ENCODE peak calls at places on chromosome 3, in nine cellular contexts. W, Z, J, V, G, Q, S, O and P are unnamed samples.

GRCh38 chr3:33008282-33008681 is 56.8 kb downstream of the CCR4 start:
- DNase-seq in W (no peak), Z (no peak), J (no peak), V (no peak), G (no peak), Q (no peak), S (no peak), O (no peak), P (no peak)

GRCh38 chr3:140842984-140843649 is 98.5 kb upstream of the SLC25A36 start:
- DNase-seq in W (no peak), Z (no peak), J (no peak), V (no peak), G (no peak), Q (no peak), S (no peak), O (no peak), P (no peak)

GRCh38 chr3:42708611-42709151 is 6.1 kb upstream of the HHATL start:
- DNase-seq in W (no peak), Z (no peak), J (no peak), V (no peak), G (no peak), Q (no peak), S (no peak), O (no peak), P (no peak)

GRCh38 chr3:186621894-186622650 is 9.2 kb downstream of the AHSG start:
- DNase-seq in W (no peak), Z (no peak), J (no peak), V (no peak), G (no peak), Q (no peak), S (no peak), O (no peak), P (no peak)

GRCh38 chr3:6860911-6861330 is at the start of gene GRM7:
- DNase-seq in W (no peak), Z (no peak), J (no peak), V (no peak), G (no peak), Q (no peak), S (no peak), O (no peak), P (no peak)

GRCh38 chr3:115713247-115713646 is 89.9 kb downstream of the GAP43 start:
- DNase-seq in W (peak; percentile 30), Z (no peak), J (no peak), V (peak; percentile 95), G (no peak), Q (peak; percentile 29), S (no peak), O (no peak), P (peak; percentile 98)

GRCh38 chr3:170414202-170414663 is 4.4 kb upstream of the CLDN11 start:
- DNase-seq in W (peak; percentile 93), Z (peak; percentile 71), J (no peak), V (peak; percentile 92), G (no peak), Q (peak; percentile 91), S (peak; percentile 87), O (peak; percentile 46), P (peak; percentile 47)

GRCh38 chr3:195003893-195004289 is 267.1 kb downstream of the XXYLT1 start:
- DNase-seq in W (no peak), Z (no peak), J (no peak), V (no peak), G (no peak), Q (no peak), S (no peak), O (no peak), P (no peak)

GRCh38 chr3:195153121-195153520 is 117.8 kb downstream of the XXYLT1 start:
- DNase-seq in W (peak; percentile 17), Z (no peak), J (no peak), V (peak; percentile 42), G (no peak), Q (no peak), S (peak; percentile 38), O (no peak), P (peak; percentile 81)

GRCh38 chr3:14925729-14926591 is 21.4 kb upstream of the NR2C2 start:
- DNase-seq in W (peak; percentile 71), Z (peak; percentile 61), J (peak; percentile 19), V (peak; percentile 32), G (no peak), Q (peak; percentile 81), S (peak; percentile 46), O (no peak), P (no peak)

GRCh38 chr3:155890671-155891190 is 20.3 kb downstream of the GMPS start:
- DNase-seq in W (peak; percentile 53), Z (peak; percentile 98), J (no peak), V (no peak), G (no peak), Q (peak; percentile 74), S (peak; percentile 57), O (no peak), P (no peak)

GRCh38 chr3:195247863-195248189 is 23.1 kb downstream of the XXYLT1 start:
- DNase-seq in W (no peak), Z (no peak), J (no peak), V (no peak), G (no peak), Q (no peak), S (no peak), O (no peak), P (no peak)

GRCh38 chr3:117597865-117598264 is 888.3 kb downstream of the TUSC7 start:
- DNase-seq in W (no peak), Z (no peak), J (no peak), V (no peak), G (no peak), Q (no peak), S (no peak), O (no peak), P (no peak)

GRCh38 chr3:38834110-38834509 is 18.1 kb upstream of the SCN10A start:
- DNase-seq in W (peak; percentile 81), Z (no peak), J (no peak), V (no peak), G (peak; percentile 42), Q (peak; percentile 96), S (peak; percentile 64), O (peak; percentile 51), P (no peak)

GRCh38 chr3:72459588-72459987 is 388.7 kb downstream of the SHQ1 start:
- DNase-seq in W (no peak), Z (peak; percentile 39), J (no peak), V (no peak), G (no peak), Q (no peak), S (no peak), O (no peak), P (no peak)

GRCh38 chr3:126008219-126008618 is 39.2 kb downstream of the ROPN1B start:
- DNase-seq in W (no peak), Z (no peak), J (no peak), V (no peak), G (no peak), Q (no peak), S (no peak), O (no peak), P (no peak)

GRCh38 chr3:15964605-15965061 is 166.9 kb upstream of the ANKRD28 start:
- DNase-seq in W (peak; percentile 77), Z (no peak), J (no peak), V (no peak), G (no peak), Q (peak; percentile 21), S (peak; percentile 85), O (no peak), P (no peak)

GRCh38 chr3:109117939-109118338 is at the start of gene MORC1:
- DNase-seq in W (no peak), Z (no peak), J (no peak), V (no peak), G (no peak), Q (no peak), S (no peak), O (no peak), P (no peak)

GRCh38 chr3:122810706-122811105 is 15.8 kb downstream of the SLC49A4 start:
- DNase-seq in W (peak; percentile 20), Z (no peak), J (no peak), V (no peak), G (no peak), Q (no peak), S (no peak), O (no peak), P (no peak)

GRCh38 chr3:193030276-193030675 is 112.6 kb upstream of the MB21D2 start:
- DNase-seq in W (peak; percentile 42), Z (no peak), J (no peak), V (peak; percentile 12), G (no peak), Q (peak; percentile 57), S (no peak), O (no peak), P (no peak)

GRCh38 chr3:154121236-154122095 is at the start of gene ARHGEF26:
- DNase-seq in W (peak; percentile 56), Z (peak; percentile 75), J (peak; percentile 71), V (no peak), G (peak; percentile 27), Q (peak; percentile 85), S (peak; percentile 71), O (peak; percentile 79), P (peak; percentile 73)

GRCh38 chr3:76731471-76731870 is 308.4 kb upstream of the ROBO2 start:
- DNase-seq in W (no peak), Z (no peak), J (no peak), V (no peak), G (no peak), Q (no peak), S (no peak), O (no peak), P (no peak)

GRCh38 chr3:100297784-100298183 is 36.8 kb upstream of the NIT2 start:
- DNase-seq in W (peak; percentile 67), Z (no peak), J (no peak), V (no peak), G (no peak), Q (no peak), S (no peak), O (no peak), P (no peak)

GRCh38 chr3:142866841-142867631 is 21.8 kb downstream of the PCOLCE2 start:
- DNase-seq in W (no peak), Z (peak; percentile 57), J (no peak), V (no peak), G (no peak), Q (no peak), S (no peak), O (no peak), P (peak; percentile 83)

GRCh38 chr3:146416366-146416765 is 53.0 kb downstream of the PLSCR2 start:
- DNase-seq in W (no peak), Z (no peak), J (no peak), V (no peak), G (no peak), Q (no peak), S (no peak), O (no peak), P (no peak)

GRCh38 chr3:154182975-154183374 is 61.8 kb downstream of the ARHGEF26 start:
- DNase-seq in W (no peak), Z (no peak), J (no peak), V (no peak), G (no peak), Q (no peak), S (no peak), O (no peak), P (no peak)

GRCh38 chr3:150149651-150150051 is 179.0 kb upstream of the PFN2 start:
- DNase-seq in W (peak; percentile 93), Z (no peak), J (no peak), V (no peak), G (no peak), Q (peak; percentile 77), S (peak; percentile 94), O (no peak), P (no peak)

GRCh38 chr3:109050591-109051167 is 67.3 kb downstream of the MORC1 start:
- DNase-seq in W (peak; percentile 19), Z (peak; percentile 54), J (no peak), V (peak; percentile 11), G (no peak), Q (peak; percentile 49), S (no peak), O (peak; percentile 19), P (peak; percentile 24)

GRCh38 chr3:179811321-179812095 is 158.7 kb downstream of the USP13 start:
- DNase-seq in W (peak; percentile 93), Z (peak; percentile 24), J (peak; percentile 7), V (peak; percentile 46), G (peak; percentile 14), Q (peak; percentile 81), S (peak; percentile 74), O (peak; percentile 19), P (peak; percentile 61)

GRCh38 chr3:159486580-159486979 is 502.1 kb upstream of the IL12A start:
- DNase-seq in W (peak; percentile 8), Z (no peak), J (no peak), V (no peak), G (no peak), Q (peak; percentile 7), S (no peak), O (no peak), P (no peak)

GRCh38 chr3:132414841-132415240 is 2.5 kb upstream of the DNAJC13 start:
- DNase-seq in W (no peak), Z (no peak), J (no peak), V (no peak), G (no peak), Q (no peak), S (no peak), O (no peak), P (no peak)